ENCODE peak calls at places on chromosomes 7 and 10, in nine cellular contexts. One of them, this sample, is unnamed.

GRCh38 chr7:129748710-129749109 is 137.2 kb downstream of the NRF1 start:
- DNase-seq in activated T-cell treated with anti-CD3 and anti-CD28 coated beads, Interleukin-2, amount 50 U/mL, for 48 hours: no peak
- DNase-seq in GM03348: no peak
- DNase-seq in IMR-90: peak; percentile 24
- DNase-seq in stimulated activated naive B cell treated with anti-CD40 and anti-IgM and Interleukin-4, amounts not matched to agents 10 μg/mL and 1 μg/mL and 100 μg/mL, for 72 hours: no peak
- DNase-seq in BE2C: no peak
- DNase-seq in mucosa of gallbladder: no peak
- DNase-seq in amygdala: no peak
- DNase-seq in thyroid gland: no peak
- DNase-seq in this sample: no peak

GRCh38 chr7:122643248-122643647 is 55.7 kb downstream of the RNF133 start:
- DNase-seq in amygdala: no peak
- DNase-seq in stimulated activated naive B cell treated with anti-CD40 and anti-IgM and Interleukin-4, amounts not matched to agents 10 μg/mL and 1 μg/mL and 100 μg/mL, for 72 hours: no peak
- DNase-seq in IMR-90: no peak
- DNase-seq in BE2C: no peak
- DNase-seq in GM03348: no peak
- DNase-seq in thyroid gland: no peak
- DNase-seq in activated T-cell treated with anti-CD3 and anti-CD28 coated beads, Interleukin-2, amount 50 U/mL, for 48 hours: no peak
- DNase-seq in mucosa of gallbladder: no peak
- DNase-seq in this sample: no peak

GRCh38 chr7:96968981-96969380 is 36.4 kb upstream of the DLX6 start:
- DNase-seq in activated T-cell treated with anti-CD3 and anti-CD28 coated beads, Interleukin-2, amount 50 U/mL, for 48 hours: no peak
- DNase-seq in GM03348: no peak
- DNase-seq in stimulated activated naive B cell treated with anti-CD40 and anti-IgM and Interleukin-4, amounts not matched to agents 10 μg/mL and 1 μg/mL and 100 μg/mL, for 72 hours: no peak
- DNase-seq in amygdala: no peak
- DNase-seq in IMR-90: no peak
- DNase-seq in BE2C: no peak
- DNase-seq in thyroid gland: no peak
- DNase-seq in mucosa of gallbladder: no peak
- DNase-seq in this sample: no peak

GRCh38 chr7:94513565-94513860 is 3.9 kb downstream of the CASD1 start:
- DNase-seq in IMR-90: peak; percentile 10
- DNase-seq in mucosa of gallbladder: no peak
- DNase-seq in amygdala: no peak
- DNase-seq in GM03348: peak; percentile 26
- DNase-seq in BE2C: no peak
- DNase-seq in thyroid gland: no peak
- DNase-seq in activated T-cell treated with anti-CD3 and anti-CD28 coated beads, Interleukin-2, amount 50 U/mL, for 48 hours: no peak
- DNase-seq in stimulated activated naive B cell treated with anti-CD40 and anti-IgM and Interleukin-4, amounts not matched to agents 10 μg/mL and 1 μg/mL and 100 μg/mL, for 72 hours: no peak
- DNase-seq in this sample: no peak

GRCh38 chr10:95663496-95663895 is 7.0 kb upstream of the ALDH18A1 start:
- DNase-seq in activated T-cell treated with anti-CD3 and anti-CD28 coated beads, Interleukin-2, amount 50 U/mL, for 48 hours: no peak
- DNase-seq in mucosa of gallbladder: no peak
- DNase-seq in BE2C: no peak
- DNase-seq in IMR-90: no peak
- DNase-seq in GM03348: no peak
- DNase-seq in amygdala: no peak
- DNase-seq in stimulated activated naive B cell treated with anti-CD40 and anti-IgM and Interleukin-4, amounts not matched to agents 10 μg/mL and 1 μg/mL and 100 μg/mL, for 72 hours: no peak
- DNase-seq in thyroid gland: peak; percentile 58
- DNase-seq in this sample: no peak

GRCh38 chr10:119149157-119149556 is 16.4 kb downstream of the SFXN4 start:
- DNase-seq in IMR-90: no peak
- DNase-seq in thyroid gland: no peak
- DNase-seq in GM03348: no peak
- DNase-seq in BE2C: no peak
- DNase-seq in activated T-cell treated with anti-CD3 and anti-CD28 coated beads, Interleukin-2, amount 50 U/mL, for 48 hours: no peak
- DNase-seq in amygdala: no peak
- DNase-seq in stimulated activated naive B cell treated with anti-CD40 and anti-IgM and Interleukin-4, amounts not matched to agents 10 μg/mL and 1 μg/mL and 100 μg/mL, for 72 hours: no peak
- DNase-seq in mucosa of gallbladder: no peak
- DNase-seq in this sample: no peak

GRCh38 chr10:101453791-101454718 is 100.1 kb downstream of the BTRC start:
- DNase-seq in mucosa of gallbladder: no peak
- DNase-seq in BE2C: no peak
- DNase-seq in activated T-cell treated with anti-CD3 and anti-CD28 coated beads, Interleukin-2, amount 50 U/mL, for 48 hours: no peak
- DNase-seq in GM03348: no peak
- DNase-seq in IMR-90: peak; percentile 52
- DNase-seq in stimulated activated naive B cell treated with anti-CD40 and anti-IgM and Interleukin-4, amounts not matched to agents 10 μg/mL and 1 μg/mL and 100 μg/mL, for 72 hours: no peak
- DNase-seq in thyroid gland: no peak
- DNase-seq in amygdala: no peak
- DNase-seq in this sample: no peak

GRCh38 chr10:92244796-92245195 is 46.1 kb downstream of the CPEB3 start:
- DNase-seq in thyroid gland: no peak
- DNase-seq in stimulated activated naive B cell treated with anti-CD40 and anti-IgM and Interleukin-4, amounts not matched to agents 10 μg/mL and 1 μg/mL and 100 μg/mL, for 72 hours: no peak
- DNase-seq in BE2C: no peak
- DNase-seq in activated T-cell treated with anti-CD3 and anti-CD28 coated beads, Interleukin-2, amount 50 U/mL, for 48 hours: no peak
- DNase-seq in amygdala: no peak
- DNase-seq in mucosa of gallbladder: no peak
- DNase-seq in GM03348: no peak
- DNase-seq in IMR-90: no peak
- DNase-seq in this sample: no peak

GRCh38 chr7:22853674-22854157 is 31.1 kb upstream of the TOMM7 start:
- DNase-seq in BE2C: no peak
- DNase-seq in IMR-90: no peak
- DNase-seq in thyroid gland: peak; percentile 39
- DNase-seq in GM03348: no peak
- DNase-seq in mucosa of gallbladder: no peak
- DNase-seq in activated T-cell treated with anti-CD3 and anti-CD28 coated beads, Interleukin-2, amount 50 U/mL, for 48 hours: no peak
- DNase-seq in stimulated activated naive B cell treated with anti-CD40 and anti-IgM and Interleukin-4, amounts not matched to agents 10 μg/mL and 1 μg/mL and 100 μg/mL, for 72 hours: peak; percentile 49
- DNase-seq in amygdala: no peak
- DNase-seq in this sample: no peak

GRCh38 chr7:56079450-56080185 is 13.1 kb downstream of the PHKG1 start:
- DNase-seq in stimulated activated naive B cell treated with anti-CD40 and anti-IgM and Interleukin-4, amounts not matched to agents 10 μg/mL and 1 μg/mL and 100 μg/mL, for 72 hours: no peak
- DNase-seq in thyroid gland: peak; percentile 50
- DNase-seq in activated T-cell treated with anti-CD3 and anti-CD28 coated beads, Interleukin-2, amount 50 U/mL, for 48 hours: no peak
- DNase-seq in BE2C: peak; percentile 88
- DNase-seq in amygdala: peak; percentile 62
- DNase-seq in mucosa of gallbladder: peak; percentile 51
- DNase-seq in GM03348: peak; percentile 85
- DNase-seq in IMR-90: peak; percentile 71
- DNase-seq in this sample: peak; percentile 60

GRCh38 chr10:33183658-33184057 is 150.8 kb downstream of the NRP1 start:
- DNase-seq in stimulated activated naive B cell treated with anti-CD40 and anti-IgM and Interleukin-4, amounts not matched to agents 10 μg/mL and 1 μg/mL and 100 μg/mL, for 72 hours: no peak
- DNase-seq in GM03348: no peak
- DNase-seq in activated T-cell treated with anti-CD3 and anti-CD28 coated beads, Interleukin-2, amount 50 U/mL, for 48 hours: no peak
- DNase-seq in IMR-90: no peak
- DNase-seq in thyroid gland: no peak
- DNase-seq in amygdala: no peak
- DNase-seq in mucosa of gallbladder: no peak
- DNase-seq in BE2C: no peak
- DNase-seq in this sample: no peak

GRCh38 chr7:25643770-25644394 is 415.6 kb upstream of the NPVF start:
- DNase-seq in stimulated activated naive B cell treated with anti-CD40 and anti-IgM and Interleukin-4, amounts not matched to agents 10 μg/mL and 1 μg/mL and 100 μg/mL, for 72 hours: no peak
- DNase-seq in thyroid gland: no peak
- DNase-seq in IMR-90: no peak
- DNase-seq in GM03348: no peak
- DNase-seq in amygdala: no peak
- DNase-seq in mucosa of gallbladder: no peak
- DNase-seq in activated T-cell treated with anti-CD3 and anti-CD28 coated beads, Interleukin-2, amount 50 U/mL, for 48 hours: no peak
- DNase-seq in BE2C: no peak
- DNase-seq in this sample: no peak

GRCh38 chr10:34434119-34434594 is 380.9 kb downstream of the PARD3 start:
- DNase-seq in GM03348: peak; percentile 39
- DNase-seq in thyroid gland: no peak
- DNase-seq in activated T-cell treated with anti-CD3 and anti-CD28 coated beads, Interleukin-2, amount 50 U/mL, for 48 hours: no peak
- DNase-seq in BE2C: peak; percentile 10
- DNase-seq in IMR-90: peak; percentile 78
- DNase-seq in amygdala: no peak
- DNase-seq in mucosa of gallbladder: no peak
- DNase-seq in stimulated activated naive B cell treated with anti-CD40 and anti-IgM and Interleukin-4, amounts not matched to agents 10 μg/mL and 1 μg/mL and 100 μg/mL, for 72 hours: no peak
- DNase-seq in this sample: no peak

GRCh38 chr10:49328401-49329185 is 29.6 kb downstream of the C10orf71 start:
- DNase-seq in IMR-90: no peak
- DNase-seq in activated T-cell treated with anti-CD3 and anti-CD28 coated beads, Interleukin-2, amount 50 U/mL, for 48 hours: no peak
- DNase-seq in amygdala: no peak
- DNase-seq in stimulated activated naive B cell treated with anti-CD40 and anti-IgM and Interleukin-4, amounts not matched to agents 10 μg/mL and 1 μg/mL and 100 μg/mL, for 72 hours: no peak
- DNase-seq in mucosa of gallbladder: no peak
- DNase-seq in BE2C: no peak
- DNase-seq in thyroid gland: no peak
- DNase-seq in GM03348: no peak
- DNase-seq in this sample: no peak

GRCh38 chr7:35015346-35015859 is 21.9 kb downstream of the DPY19L1 start:
- DNase-seq in activated T-cell treated with anti-CD3 and anti-CD28 coated beads, Interleukin-2, amount 50 U/mL, for 48 hours: no peak
- DNase-seq in IMR-90: peak; percentile 38
- DNase-seq in mucosa of gallbladder: no peak
- DNase-seq in thyroid gland: no peak
- DNase-seq in stimulated activated naive B cell treated with anti-CD40 and anti-IgM and Interleukin-4, amounts not matched to agents 10 μg/mL and 1 μg/mL and 100 μg/mL, for 72 hours: no peak
- DNase-seq in BE2C: no peak
- DNase-seq in amygdala: no peak
- DNase-seq in GM03348: no peak
- DNase-seq in this sample: no peak

GRCh38 chr10:44385726-44386438 is 985 bp upstream of the CXCL12 start:
- DNase-seq in GM03348: no peak
- DNase-seq in stimulated activated naive B cell treated with anti-CD40 and anti-IgM and Interleukin-4, amounts not matched to agents 10 μg/mL and 1 μg/mL and 100 μg/mL, for 72 hours: no peak
- DNase-seq in IMR-90: no peak
- DNase-seq in BE2C: no peak
- DNase-seq in thyroid gland: no peak
- DNase-seq in activated T-cell treated with anti-CD3 and anti-CD28 coated beads, Interleukin-2, amount 50 U/mL, for 48 hours: peak; percentile 26
- DNase-seq in mucosa of gallbladder: no peak
- DNase-seq in amygdala: no peak
- DNase-seq in this sample: no peak

GRCh38 chr10:75334720-75335119 is 66.8 kb downstream of the ZNF503 start:
- DNase-seq in thyroid gland: no peak
- DNase-seq in mucosa of gallbladder: no peak
- DNase-seq in stimulated activated naive B cell treated with anti-CD40 and anti-IgM and Interleukin-4, amounts not matched to agents 10 μg/mL and 1 μg/mL and 100 μg/mL, for 72 hours: no peak
- DNase-seq in activated T-cell treated with anti-CD3 and anti-CD28 coated beads, Interleukin-2, amount 50 U/mL, for 48 hours: no peak
- DNase-seq in GM03348: no peak
- DNase-seq in amygdala: no peak
- DNase-seq in IMR-90: no peak
- DNase-seq in BE2C: no peak
- DNase-seq in this sample: no peak

GRCh38 chr10:43217563-43218205 is 49.2 kb downstream of the RASGEF1A start:
- DNase-seq in stimulated activated naive B cell treated with anti-CD40 and anti-IgM and Interleukin-4, amounts not matched to agents 10 μg/mL and 1 μg/mL and 100 μg/mL, for 72 hours: no peak
- DNase-seq in IMR-90: no peak
- DNase-seq in activated T-cell treated with anti-CD3 and anti-CD28 coated beads, Interleukin-2, amount 50 U/mL, for 48 hours: no peak
- DNase-seq in thyroid gland: no peak
- DNase-seq in amygdala: no peak
- DNase-seq in BE2C: no peak
- DNase-seq in mucosa of gallbladder: no peak
- DNase-seq in GM03348: no peak
- DNase-seq in this sample: no peak

GRCh38 chr10:8128511-8128910 is 74.0 kb downstream of the GATA3 start:
- DNase-seq in stimulated activated naive B cell treated with anti-CD40 and anti-IgM and Interleukin-4, amounts not matched to agents 10 μg/mL and 1 μg/mL and 100 μg/mL, for 72 hours: no peak
- DNase-seq in thyroid gland: no peak
- DNase-seq in BE2C: no peak
- DNase-seq in GM03348: no peak
- DNase-seq in activated T-cell treated with anti-CD3 and anti-CD28 coated beads, Interleukin-2, amount 50 U/mL, for 48 hours: no peak
- DNase-seq in IMR-90: no peak
- DNase-seq in mucosa of gallbladder: no peak
- DNase-seq in amygdala: no peak
- DNase-seq in this sample: no peak

GRCh38 chr10:24104895-24105294 is 104.0 kb upstream of the KIAA1217 start:
- DNase-seq in BE2C: no peak
- DNase-seq in stimulated activated naive B cell treated with anti-CD40 and anti-IgM and Interleukin-4, amounts not matched to agents 10 μg/mL and 1 μg/mL and 100 μg/mL, for 72 hours: no peak
- DNase-seq in amygdala: no peak
- DNase-seq in mucosa of gallbladder: no peak
- DNase-seq in IMR-90: no peak
- DNase-seq in activated T-cell treated with anti-CD3 and anti-CD28 coated beads, Interleukin-2, amount 50 U/mL, for 48 hours: no peak
- DNase-seq in GM03348: no peak
- DNase-seq in thyroid gland: no peak
- DNase-seq in this sample: no peak

GRCh38 chr10:21523557-21524008 is 1.9 kb downstream of the SKIDA1 start:
- DNase-seq in amygdala: no peak
- DNase-seq in thyroid gland: peak; percentile 53
- DNase-seq in GM03348: no peak
- DNase-seq in activated T-cell treated with anti-CD3 and anti-CD28 coated beads, Interleukin-2, amount 50 U/mL, for 48 hours: no peak
- DNase-seq in mucosa of gallbladder: no peak
- DNase-seq in stimulated activated naive B cell treated with anti-CD40 and anti-IgM and Interleukin-4, amounts not matched to agents 10 μg/mL and 1 μg/mL and 100 μg/mL, for 72 hours: no peak
- DNase-seq in IMR-90: peak; percentile 54
- DNase-seq in BE2C: peak; percentile 82
- DNase-seq in this sample: no peak

GRCh38 chr10:2279666-2280065 is 542.3 kb upstream of the ADARB2 start:
- DNase-seq in amygdala: no peak
- DNase-seq in BE2C: no peak
- DNase-seq in IMR-90: no peak
- DNase-seq in stimulated activated naive B cell treated with anti-CD40 and anti-IgM and Interleukin-4, amounts not matched to agents 10 μg/mL and 1 μg/mL and 100 μg/mL, for 72 hours: no peak
- DNase-seq in GM03348: no peak
- DNase-seq in mucosa of gallbladder: no peak
- DNase-seq in activated T-cell treated with anti-CD3 and anti-CD28 coated beads, Interleukin-2, amount 50 U/mL, for 48 hours: no peak
- DNase-seq in thyroid gland: no peak
- DNase-seq in this sample: no peak

GRCh38 chr10:1043532-1043995 is 5.4 kb downstream of the IDI1 start:
- DNase-seq in stimulated activated naive B cell treated with anti-CD40 and anti-IgM and Interleukin-4, amounts not matched to agents 10 μg/mL and 1 μg/mL and 100 μg/mL, for 72 hours: no peak
- DNase-seq in mucosa of gallbladder: peak; percentile 21
- DNase-seq in amygdala: no peak
- DNase-seq in thyroid gland: no peak
- DNase-seq in BE2C: no peak
- DNase-seq in IMR-90: no peak
- DNase-seq in activated T-cell treated with anti-CD3 and anti-CD28 coated beads, Interleukin-2, amount 50 U/mL, for 48 hours: no peak
- DNase-seq in GM03348: no peak
- DNase-seq in this sample: no peak

GRCh38 chr7:485188-486081 is 34.2 kb downstream of the PDGFA start:
- DNase-seq in activated T-cell treated with anti-CD3 and anti-CD28 coated beads, Interleukin-2, amount 50 U/mL, for 48 hours: no peak
- DNase-seq in stimulated activated naive B cell treated with anti-CD40 and anti-IgM and Interleukin-4, amounts not matched to agents 10 μg/mL and 1 μg/mL and 100 μg/mL, for 72 hours: no peak
- DNase-seq in mucosa of gallbladder: peak; percentile 59
- DNase-seq in IMR-90: peak; percentile 26
- DNase-seq in amygdala: no peak
- DNase-seq in BE2C: no peak
- DNase-seq in thyroid gland: no peak
- DNase-seq in GM03348: no peak
- DNase-seq in this sample: no peak

GRCh38 chr10:122265896-122266295 is 5.2 kb upstream of the BTBD16 start:
- DNase-seq in mucosa of gallbladder: no peak
- DNase-seq in GM03348: no peak
- DNase-seq in amygdala: no peak
- DNase-seq in activated T-cell treated with anti-CD3 and anti-CD28 coated beads, Interleukin-2, amount 50 U/mL, for 48 hours: no peak
- DNase-seq in IMR-90: no peak
- DNase-seq in stimulated activated naive B cell treated with anti-CD40 and anti-IgM and Interleukin-4, amounts not matched to agents 10 μg/mL and 1 μg/mL and 100 μg/mL, for 72 hours: no peak
- DNase-seq in BE2C: no peak
- DNase-seq in thyroid gland: peak; percentile 54
- DNase-seq in this sample: no peak

GRCh38 chr10:3192856-3193635 is 20.5 kb upstream of the PITRM1 start:
- DNase-seq in thyroid gland: peak; percentile 46
- DNase-seq in stimulated activated naive B cell treated with anti-CD40 and anti-IgM and Interleukin-4, amounts not matched to agents 10 μg/mL and 1 μg/mL and 100 μg/mL, for 72 hours: peak; percentile 21
- DNase-seq in mucosa of gallbladder: peak; percentile 56
- DNase-seq in BE2C: no peak
- DNase-seq in activated T-cell treated with anti-CD3 and anti-CD28 coated beads, Interleukin-2, amount 50 U/mL, for 48 hours: peak; percentile 66
- DNase-seq in amygdala: no peak
- DNase-seq in GM03348: peak; percentile 76
- DNase-seq in IMR-90: peak; percentile 73
- DNase-seq in this sample: no peak

GRCh38 chr7:82384779-82385178 is 58.8 kb downstream of the CACNA2D1 start:
- DNase-seq in stimulated activated naive B cell treated with anti-CD40 and anti-IgM and Interleukin-4, amounts not matched to agents 10 μg/mL and 1 μg/mL and 100 μg/mL, for 72 hours: no peak
- DNase-seq in thyroid gland: no peak
- DNase-seq in BE2C: no peak
- DNase-seq in amygdala: no peak
- DNase-seq in activated T-cell treated with anti-CD3 and anti-CD28 coated beads, Interleukin-2, amount 50 U/mL, for 48 hours: no peak
- DNase-seq in GM03348: no peak
- DNase-seq in IMR-90: no peak
- DNase-seq in mucosa of gallbladder: no peak
- DNase-seq in this sample: no peak

GRCh38 chr7:151851782-151852181 is 25.1 kb downstream of the PRKAG2 start:
- DNase-seq in BE2C: no peak
- DNase-seq in amygdala: no peak
- DNase-seq in IMR-90: no peak
- DNase-seq in thyroid gland: peak; percentile 65
- DNase-seq in GM03348: no peak
- DNase-seq in stimulated activated naive B cell treated with anti-CD40 and anti-IgM and Interleukin-4, amounts not matched to agents 10 μg/mL and 1 μg/mL and 100 μg/mL, for 72 hours: peak; percentile 14
- DNase-seq in activated T-cell treated with anti-CD3 and anti-CD28 coated beads, Interleukin-2, amount 50 U/mL, for 48 hours: no peak
- DNase-seq in mucosa of gallbladder: peak; percentile 28
- DNase-seq in this sample: no peak

GRCh38 chr10:74799840-74800239 is 26.6 kb upstream of the KAT6B start:
- DNase-seq in IMR-90: peak; percentile 94
- DNase-seq in amygdala: no peak
- DNase-seq in activated T-cell treated with anti-CD3 and anti-CD28 coated beads, Interleukin-2, amount 50 U/mL, for 48 hours: peak; percentile 39
- DNase-seq in thyroid gland: no peak
- DNase-seq in stimulated activated naive B cell treated with anti-CD40 and anti-IgM and Interleukin-4, amounts not matched to agents 10 μg/mL and 1 μg/mL and 100 μg/mL, for 72 hours: no peak
- DNase-seq in GM03348: no peak
- DNase-seq in mucosa of gallbladder: no peak
- DNase-seq in BE2C: no peak
- DNase-seq in this sample: no peak

GRCh38 chr10:34446046-34446445 is 369.1 kb downstream of the PARD3 start:
- DNase-seq in mucosa of gallbladder: no peak
- DNase-seq in stimulated activated naive B cell treated with anti-CD40 and anti-IgM and Interleukin-4, amounts not matched to agents 10 μg/mL and 1 μg/mL and 100 μg/mL, for 72 hours: no peak
- DNase-seq in IMR-90: no peak
- DNase-seq in BE2C: no peak
- DNase-seq in thyroid gland: no peak
- DNase-seq in amygdala: no peak
- DNase-seq in activated T-cell treated with anti-CD3 and anti-CD28 coated beads, Interleukin-2, amount 50 U/mL, for 48 hours: no peak
- DNase-seq in GM03348: no peak
- DNase-seq in this sample: no peak

GRCh38 chr10:97627731-97628130 is 5.6 kb downstream of the MORN4 start:
- DNase-seq in thyroid gland: no peak
- DNase-seq in BE2C: no peak
- DNase-seq in IMR-90: no peak
- DNase-seq in amygdala: no peak
- DNase-seq in GM03348: no peak
- DNase-seq in activated T-cell treated with anti-CD3 and anti-CD28 coated beads, Interleukin-2, amount 50 U/mL, for 48 hours: no peak
- DNase-seq in mucosa of gallbladder: no peak
- DNase-seq in stimulated activated naive B cell treated with anti-CD40 and anti-IgM and Interleukin-4, amounts not matched to agents 10 μg/mL and 1 μg/mL and 100 μg/mL, for 72 hours: no peak
- DNase-seq in this sample: no peak